ENCODE peak calls at places on chromosomes 16 and 17, in ten cellular contexts. M, Z, K, Y, R, G, F, O, I and S are unnamed samples.

GRCh38 chr17:9755083-9755482 is 36.3 kb downstream of the DHRS7C start:
- DNase-seq in O (no peak), G (no peak), K (no peak), I (peak; percentile 35), Z (no peak), F (no peak), R (no peak), Y (peak; percentile 16), M (no peak), S (no peak)

GRCh38 chr16:75389096-75389692 is 44.1 kb downstream of the CFDP1 start:
- DNase-seq in Z (no peak), I (no peak), K (no peak), Y (no peak), O (no peak), F (no peak), M (no peak), G (no peak), R (no peak), S (no peak)

GRCh38 chr17:45320931-45321461 is 4.2 kb upstream of the MAP3K14 start:
- DNase-seq in G (no peak), Z (peak; percentile 47), O (peak; percentile 90), Y (peak; percentile 97), I (peak; percentile 99), R (peak; percentile 63), F (no peak), M (no peak), K (no peak), S (no peak)

GRCh38 chr17:80968602-80969029 is 23.0 kb upstream of the CHMP6 start:
- DNase-seq in O (no peak), Y (no peak), I (no peak), G (no peak), Z (no peak), K (no peak), M (no peak), R (no peak), F (no peak), S (no peak)

GRCh38 chr17:38465420-38466345 is 37.4 kb downstream of the ARHGAP23 start:
- DNase-seq in M (no peak), O (peak; percentile 58), K (no peak), G (no peak), Y (no peak), I (peak; percentile 81), Z (peak; percentile 50), F (no peak), R (peak; percentile 83), S (peak; percentile 41)

GRCh38 chr17:73580311-73580710 is 63.9 kb downstream of the SDK2 start:
- DNase-seq in R (no peak), K (no peak), F (no peak), M (no peak), G (no peak), Z (no peak), I (no peak), Y (no peak), O (no peak), S (no peak)

GRCh38 chr17:42456223-42457106 is 2.2 kb upstream of the ATP6V0A1 start:
- DNase-seq in G (no peak), F (peak; percentile 70), Y (peak; percentile 85), R (no peak), I (peak; percentile 55), M (no peak), O (peak; percentile 70), K (no peak), Z (peak; percentile 55), S (peak; percentile 67)

GRCh38 chr17:81097943-81098308 is 63.0 kb downstream of the BAIAP2 start:
- DNase-seq in Z (no peak), I (peak; percentile 10), F (no peak), M (peak; percentile 85), R (no peak), K (no peak), O (peak; percentile 72), Y (peak; percentile 61), G (no peak), S (no peak)

GRCh38 chr16:31265329-31266245 is 5.8 kb downstream of the ITGAM start:
- DNase-seq in R (peak; percentile 81), O (peak; percentile 72), I (no peak), Y (peak; percentile 14), G (no peak), Z (no peak), M (peak; percentile 64), K (peak; percentile 70), F (peak; percentile 68), S (peak; percentile 83)

GRCh38 chr17:78558181-78558850 is 18.9 kb downstream of the DNAH17 start:
- DNase-seq in Z (no peak), K (no peak), I (peak; percentile 39), M (no peak), F (no peak), Y (peak; percentile 47), R (no peak), O (no peak), G (no peak), S (no peak)

GRCh38 chr16:27232061-27232841 is 28.9 kb downstream of the KDM8 start:
- DNase-seq in Z (no peak), M (no peak), R (no peak), Y (no peak), F (peak; percentile 88), I (no peak), K (peak; percentile 29), O (no peak), G (no peak), S (peak; percentile 55)

DNA sequence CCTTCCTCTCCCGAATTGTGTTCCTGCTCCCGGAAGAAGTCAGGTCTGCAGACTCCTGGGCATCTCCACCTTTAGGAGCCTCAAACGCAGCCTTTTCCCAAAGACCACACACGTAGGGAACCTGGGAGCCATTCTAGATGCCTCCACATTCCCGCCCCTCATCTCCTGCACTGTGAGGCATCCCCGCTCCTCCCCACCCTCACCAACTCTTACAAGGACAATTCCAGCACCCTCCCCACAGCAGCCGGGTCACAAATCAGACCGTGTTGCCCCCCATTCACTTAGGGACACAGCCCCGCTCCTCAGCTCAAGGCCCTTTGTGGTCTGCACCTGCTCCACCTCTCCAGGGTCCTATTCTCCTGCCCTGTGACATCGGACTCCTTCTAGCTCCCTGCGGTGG is 49.6 kb downstream of the ABR start:
- DNase-seq in M (no peak), F (no peak), G (no peak), Z (no peak), O (no peak), R (no peak), K (no peak), I (no peak), Y (no peak), S (no peak)
- TF ChIP-seq CTCF in M (no peak), F (no peak), G (no peak), Z (no peak), O (no peak), R (no peak), K (no peak), I (no peak), Y (no peak), S (no peak)

GRCh38 chr17:40317880-40318834 is 9.2 kb downstream of the RARA start:
- DNase-seq in I (peak; percentile 93), Z (peak; percentile 97), K (peak; percentile 91), G (peak; percentile 83), O (peak; percentile 97), Y (peak; percentile 93), R (peak; percentile 98), M (peak; percentile 98), F (peak; percentile 94), S (peak; percentile 98)

GRCh38 chr17:40315678-40316570 is 6.9 kb downstream of the RARA start:
- DNase-seq in K (no peak), Y (no peak), G (no peak), R (peak; percentile 60), Z (no peak), O (no peak), F (peak; percentile 27), M (peak; percentile 36), I (no peak), S (peak; percentile 4)

GRCh38 chr17:40316571-40317344 is 7.8 kb downstream of the RARA start:
- DNase-seq in Z (no peak), M (peak; percentile 85), K (no peak), I (peak; percentile 69), F (no peak), O (peak; percentile 70), Y (peak; percentile 77), R (peak; percentile 91), G (peak; percentile 28), S (no peak)

GRCh38 chr17:40318835-40319332 is 9.9 kb downstream of the RARA start:
- DNase-seq in F (no peak), G (no peak), M (peak; percentile 69), R (peak; percentile 82), I (no peak), O (no peak), Z (no peak), K (no peak), Y (no peak), S (peak; percentile 12)

DNA sequence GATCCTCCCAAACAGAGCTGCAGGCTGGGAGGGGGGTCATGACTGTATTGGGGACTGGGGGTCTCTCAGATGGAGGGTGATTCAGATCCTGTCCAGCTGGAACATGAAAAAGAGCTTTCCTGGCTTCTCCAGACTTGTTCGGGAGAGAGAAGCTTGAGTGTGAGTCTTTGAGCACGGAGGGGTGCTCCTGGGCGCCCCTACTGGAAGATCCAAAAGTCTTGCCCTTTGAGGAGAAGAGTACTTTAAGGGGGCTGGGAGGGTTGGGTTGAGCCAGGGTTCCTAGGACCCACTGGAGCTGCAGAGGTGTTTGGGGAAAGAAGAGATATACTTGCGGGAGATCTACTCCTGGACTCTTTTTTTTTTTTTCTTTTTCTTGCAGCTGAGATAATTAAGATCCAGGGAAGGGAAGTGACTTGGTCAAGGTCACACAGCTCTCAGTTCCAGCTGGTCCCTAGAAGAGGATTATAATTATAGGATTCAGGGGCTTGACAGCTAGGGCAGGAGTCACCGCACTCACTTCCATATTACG is 8.4 kb downstream of the RARA start:
- DNase-seq in Y (peak; percentile 71), Z (no peak), G (peak; percentile 61), M (peak; percentile 74), K (peak; percentile 63), F (peak; percentile 63), O (peak; percentile 77), R (peak; percentile 78), I (peak; percentile 72), S (peak; percentile 78)
- TF ChIP-seq CTCF in Y (peak; percentile 59), Z (peak; percentile 38), G (peak; percentile 54), M (peak; percentile 52), K (peak; percentile 54), F (peak; percentile 61), O (peak; percentile 54), R (peak; percentile 4), I (peak; percentile 78), S (peak; percentile 62)

DNA sequence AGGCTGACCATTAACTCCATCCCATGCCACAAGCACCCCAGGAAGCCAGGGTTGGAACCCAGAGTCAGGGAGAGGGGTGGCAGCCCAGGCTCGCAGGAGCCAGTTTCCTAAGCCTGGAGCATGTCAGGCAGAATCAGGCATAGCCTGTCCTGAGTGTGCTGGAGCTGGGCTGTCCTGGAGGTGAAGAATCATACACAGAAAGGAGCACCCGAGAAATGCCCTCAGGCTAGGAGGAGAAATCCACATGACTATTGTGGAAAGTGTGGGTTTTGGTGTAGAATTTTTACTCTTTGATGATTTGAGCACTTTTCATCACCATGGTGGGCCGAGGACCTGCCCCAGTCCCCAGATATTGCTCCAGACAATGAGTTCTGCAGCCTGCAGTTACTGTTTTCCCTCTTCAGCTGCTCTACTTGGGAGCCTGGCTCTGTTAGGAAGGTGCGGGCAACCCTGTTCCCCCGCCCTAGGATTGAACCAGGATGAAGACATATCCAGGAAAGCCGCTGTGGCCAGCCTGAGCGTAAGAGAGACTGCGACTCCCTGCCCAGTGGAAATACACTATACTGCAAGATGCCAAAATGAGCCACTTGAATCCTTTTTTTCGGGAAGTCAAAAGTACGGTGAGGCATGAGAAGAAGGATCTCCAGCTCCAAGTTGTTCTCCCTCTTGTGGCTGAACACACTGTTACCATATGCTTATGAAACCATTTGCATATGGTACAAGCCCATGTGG is 29.0 kb upstream of the HEATR6 start:
- DNase-seq in M (no peak), Y (peak; percentile 28), I (peak; percentile 43), K (no peak), F (no peak), Z (no peak), R (no peak), G (no peak), O (peak; percentile 20), S (no peak)
- TF ChIP-seq CTCF in M (no peak), Y (no peak), I (peak; percentile 65), K (no peak), F (peak; percentile 4), Z (no peak), R (no peak), G (peak; percentile 20), O (no peak), S (no peak)

GRCh38 chr16:71883193-71883848 is 661 bp downstream of the ZNF821 start:
- DNase-seq in I (no peak), Z (peak; percentile 17), F (peak; percentile 47), K (peak; percentile 63), M (peak; percentile 75), G (peak; percentile 43), Y (no peak), O (peak; percentile 31), R (peak; percentile 80), S (peak; percentile 80)
- TF ChIP-seq CTCF in I (no peak), Z (no peak), F (no peak), K (no peak), M (peak; percentile 39), G (peak; percentile 64), Y (no peak), O (no peak), R (no peak), S (peak; percentile 28)